ENCODE peak calls at places on chromosomes 4 and X, in five cellular contexts. M is WTC11, N is glutamatergic neuron, O is pulmonary artery endothelial cell, P is GM13976. T is an unnamed sample.

GRCh38 chr4:13640149-13640671 is 12.7 kb upstream of the BOD1L1 start:
- DNase-seq in P (no peak), O (no peak), M (peak), N (no peak), T (no peak)

GRCh38 chrX:130079824-130080406 is 30.4 kb downstream of the ELF4 start:
- DNase-seq in N (peak), P (peak), M (peak), O (peak), T (peak)

GRCh38 chr4:163495900-163496299 is 1.4 kb downstream of the TMA16 start:
- DNase-seq in N (no peak), O (no peak), M (no peak), P (peak), T (peak)

GRCh38 chrX:115324194-115324593 is 34.7 kb downstream of the LUZP4 start:
- DNase-seq in N (no peak), M (no peak), O (no peak), P (no peak), T (no peak)

GRCh38 chr4:150234246-150234645 is 156.0 kb downstream of the DCLK2 start:
- DNase-seq in O (no peak), P (no peak), N (no peak), M (no peak), T (no peak)

GRCh38 chr4:147550626-147551250 is 66.5 kb upstream of the TMEM184C start:
- DNase-seq in O (no peak), M (no peak), N (no peak), P (peak), T (no peak)

GRCh38 chr4:183657564-183657963 is 1.4 kb downstream of the RWDD4 start:
- DNase-seq in N (no peak), M (no peak), O (no peak), P (no peak), T (no peak)

GRCh38 chrX:1475881-1476280 is 23.2 kb upstream of the ASMTL start:
- DNase-seq in O (no peak), N (no peak), P (no peak), M (no peak), T (no peak)

GRCh38 chr4:96295143-96295763 is 455.4 kb downstream of the PDHA2 start:
- DNase-seq in N (no peak), P (no peak), M (no peak), O (no peak), T (no peak)

GRCh38 chr4:83189631-83190136 is 75.2 kb upstream of the PLAC8 start:
- DNase-seq in O (no peak), N (no peak), P (no peak), M (no peak), T (no peak)

GRCh38 chrX:134603806-134604700 is 54.2 kb downstream of the PLAC1 start:
- DNase-seq in O (no peak), M (no peak), P (no peak), N (no peak), T (no peak)

GRCh38 chr4:158810487-158811215 is 41.8 kb downstream of the FNIP2 start:
- DNase-seq in P (no peak), M (no peak), O (peak), N (no peak), T (no peak)

GRCh38 chr4:157664726-157665125 is 444.2 kb downstream of the GRIA2 start:
- DNase-seq in M (no peak), O (no peak), N (no peak), P (no peak), T (no peak)

GRCh38 chr4:54063224-54063623 is 1.2 kb downstream of the CHIC2 start:
- DNase-seq in N (no peak), M (no peak), P (peak), O (no peak), T (no peak)

T was measured in MM.1S.